ENCODE peak calls at places on chromosomes 5 and 9, in four cellular contexts. One of them, this sample, is unnamed.

GRCh38 chr5:17182494-17182893 is 34.9 kb upstream of the BASP1 start:
- DNase-seq in CD4-positive, alpha-beta memory T cell: no peak
- DNase-seq in Right ventricle myocardium superior: no peak
- DNase-seq in brain pericyte: no peak
- DNase-seq in this sample: no peak

GRCh38 chr5:52760695-52761366 is 26.9 kb upstream of the ITGA1 start:
- DNase-seq in CD4-positive, alpha-beta memory T cell: no peak
- DNase-seq in brain pericyte: no peak
- DNase-seq in Right ventricle myocardium superior: no peak
- DNase-seq in this sample: no peak

GRCh38 chr9:86639899-86640379 is 285.7 kb upstream of the TUT7 start:
- DNase-seq in brain pericyte: no peak
- DNase-seq in CD4-positive, alpha-beta memory T cell: no peak
- DNase-seq in Right ventricle myocardium superior: no peak
- DNase-seq in this sample: peak; percentile 67

GRCh38 chr5:114910727-114911126 is 259.0 kb downstream of the TRIM36 start:
- DNase-seq in brain pericyte: no peak
- DNase-seq in CD4-positive, alpha-beta memory T cell: no peak
- DNase-seq in Right ventricle myocardium superior: no peak
- DNase-seq in this sample: no peak

GRCh38 chr5:140157032-140157781 is 17.8 kb upstream of the CYSTM1 start:
- DNase-seq in Right ventricle myocardium superior: peak; percentile 93
- DNase-seq in CD4-positive, alpha-beta memory T cell: peak; percentile 77
- DNase-seq in brain pericyte: peak; percentile 44
- DNase-seq in this sample: peak; percentile 67

GRCh38 chr5:34735436-34736426 is 79.6 kb downstream of the RAI14 start:
- DNase-seq in brain pericyte: no peak
- DNase-seq in CD4-positive, alpha-beta memory T cell: no peak
- DNase-seq in Right ventricle myocardium superior: no peak
- DNase-seq in this sample: no peak

GRCh38 chr5:137190031-137190430 is 309.1 kb downstream of the SPOCK1 start:
- DNase-seq in brain pericyte: no peak
- DNase-seq in Right ventricle myocardium superior: no peak
- DNase-seq in CD4-positive, alpha-beta memory T cell: no peak
- DNase-seq in this sample: no peak

GRCh38 chr5:93421498-93421897 is 159.5 kb downstream of the NR2F1-AS1 start:
- DNase-seq in Right ventricle myocardium superior: no peak
- DNase-seq in brain pericyte: no peak
- DNase-seq in CD4-positive, alpha-beta memory T cell: no peak
- DNase-seq in this sample: no peak

GRCh38 chr9:21681641-21682040 is 120.8 kb upstream of the MTAP start:
- DNase-seq in Right ventricle myocardium superior: no peak
- DNase-seq in CD4-positive, alpha-beta memory T cell: no peak
- DNase-seq in brain pericyte: no peak
- DNase-seq in this sample: no peak

GRCh38 chr5:150583541-150584225 is 56.8 kb upstream of the SYNPO start:
- DNase-seq in brain pericyte: no peak
- DNase-seq in Right ventricle myocardium superior: no peak
- DNase-seq in CD4-positive, alpha-beta memory T cell: no peak
- DNase-seq in this sample: no peak

GRCh38 chr5:52007230-52007858 is 624.1 kb downstream of the ISL1 start:
- DNase-seq in Right ventricle myocardium superior: no peak
- DNase-seq in brain pericyte: no peak
- DNase-seq in CD4-positive, alpha-beta memory T cell: no peak
- DNase-seq in this sample: peak; percentile 90

GRCh38 chr5:88883566-88884434 is 816 bp upstream of the MEF2C start:
- DNase-seq in brain pericyte: peak; percentile 58
- DNase-seq in CD4-positive, alpha-beta memory T cell: no peak
- DNase-seq in Right ventricle myocardium superior: peak; percentile 85
- DNase-seq in this sample: peak; percentile 73

GRCh38 chr9:110191616-110192015 is 16.3 kb downstream of the C9orf152 start:
- DNase-seq in CD4-positive, alpha-beta memory T cell: no peak
- DNase-seq in Right ventricle myocardium superior: no peak
- DNase-seq in brain pericyte: no peak
- DNase-seq in this sample: no peak

GRCh38 chr5:58891971-58892343 is 309.1 kb downstream of the RAB3C start:
- DNase-seq in brain pericyte: no peak
- DNase-seq in Right ventricle myocardium superior: no peak
- DNase-seq in CD4-positive, alpha-beta memory T cell: no peak
- DNase-seq in this sample: no peak

GRCh38 chr9:81371824-81372223 is 317.5 kb downstream of the TLE1 start:
- DNase-seq in Right ventricle myocardium superior: no peak
- DNase-seq in brain pericyte: no peak
- DNase-seq in CD4-positive, alpha-beta memory T cell: no peak
- DNase-seq in this sample: no peak

GRCh38 chr9:84325347-84325982 is 15.1 kb downstream of the SLC28A3 start:
- DNase-seq in Right ventricle myocardium superior: no peak
- DNase-seq in brain pericyte: no peak
- DNase-seq in CD4-positive, alpha-beta memory T cell: no peak
- DNase-seq in this sample: no peak

GRCh38 chr9:3664044-3664443 is 138.2 kb upstream of the RFX3 start:
- DNase-seq in CD4-positive, alpha-beta memory T cell: no peak
- DNase-seq in Right ventricle myocardium superior: no peak
- DNase-seq in brain pericyte: no peak
- DNase-seq in this sample: no peak

GRCh38 chr9:125375820-125376219 is 114.2 kb downstream of the GAPVD1 start:
- DNase-seq in Right ventricle myocardium superior: no peak
- DNase-seq in CD4-positive, alpha-beta memory T cell: no peak
- DNase-seq in brain pericyte: no peak
- DNase-seq in this sample: no peak

GRCh38 chr9:127567119-127567897 is 44.8 kb upstream of the STXBP1 start:
- DNase-seq in CD4-positive, alpha-beta memory T cell: no peak
- DNase-seq in Right ventricle myocardium superior: peak; percentile 75
- DNase-seq in brain pericyte: no peak
- DNase-seq in this sample: no peak

GRCh38 chr9:127705577-127706215 is 1.1 kb upstream of the CFAP157 start:
- DNase-seq in CD4-positive, alpha-beta memory T cell: no peak
- DNase-seq in Right ventricle myocardium superior: no peak
- DNase-seq in brain pericyte: no peak
- DNase-seq in this sample: no peak

GRCh38 chr9:114499528-114499927 is 5.7 kb downstream of the WHRN start:
- DNase-seq in CD4-positive, alpha-beta memory T cell: no peak
- DNase-seq in Right ventricle myocardium superior: no peak
- DNase-seq in brain pericyte: no peak
- DNase-seq in this sample: peak; percentile 58

GRCh38 chr5:17118631-17119030 is 98.8 kb upstream of the BASP1 start:
- DNase-seq in Right ventricle myocardium superior: peak; percentile 49
- DNase-seq in CD4-positive, alpha-beta memory T cell: no peak
- DNase-seq in brain pericyte: no peak
- DNase-seq in this sample: no peak

GRCh38 chr9:81058776-81059175 is 630.6 kb downstream of the TLE1 start:
- DNase-seq in Right ventricle myocardium superior: no peak
- DNase-seq in brain pericyte: no peak
- DNase-seq in CD4-positive, alpha-beta memory T cell: no peak
- DNase-seq in this sample: no peak

GRCh38 chr9:118326326-118326725 is 622.1 kb downstream of the TLR4 start:
- DNase-seq in brain pericyte: no peak
- DNase-seq in Right ventricle myocardium superior: no peak
- DNase-seq in CD4-positive, alpha-beta memory T cell: no peak
- DNase-seq in this sample: no peak

GRCh38 chr9:92917176-92917800 is 30.0 kb upstream of the FGD3 start:
- DNase-seq in CD4-positive, alpha-beta memory T cell: no peak
- DNase-seq in Right ventricle myocardium superior: no peak
- DNase-seq in brain pericyte: no peak
- DNase-seq in this sample: no peak

GRCh38 chr5:10553476-10553875 is 10.4 kb upstream of the ANKRD33B start:
- DNase-seq in brain pericyte: no peak
- DNase-seq in CD4-positive, alpha-beta memory T cell: no peak
- DNase-seq in Right ventricle myocardium superior: no peak
- DNase-seq in this sample: no peak

This sample was measured in NCI-H1092 treated with DMSO at 0.1 percent for 48 hours.